ENCODE peak calls at places on chromosomes 16 and 17, in seven cellular contexts. One of them, this sample, is unnamed.

GRCh38 chr17:49989518-49989880 is 5.5 kb downstream of the DLX3 start:
- DNase-seq in Calu3: no peak
- DNase-seq in left ventricle myocardium inferior: no peak
- DNase-seq in retinal pigment epithelial cell: no peak
- DNase-seq in nephron progenitor cell: no peak
- DNase-seq in HCT116: no peak
- DNase-seq in ovary: no peak
- DNase-seq in this sample: no peak

GRCh38 chr17:78933025-78933958 is 8.1 kb upstream of the TIMP2 start:
- DNase-seq in Calu3: peak
- DNase-seq in left ventricle myocardium inferior: peak
- DNase-seq in retinal pigment epithelial cell: peak
- DNase-seq in nephron progenitor cell: no peak
- DNase-seq in HCT116: peak
- DNase-seq in ovary: peak
- DNase-seq in this sample: no peak

GRCh38 chr17:72397687-72398086 is 276.9 kb downstream of the SOX9 start:
- DNase-seq in Calu3: no peak
- DNase-seq in left ventricle myocardium inferior: no peak
- DNase-seq in retinal pigment epithelial cell: no peak
- DNase-seq in nephron progenitor cell: no peak
- DNase-seq in HCT116: no peak
- DNase-seq in ovary: no peak
- DNase-seq in this sample: no peak

GRCh38 chr17:189444-189843 is 8.0 kb upstream of the DOC2B start:
- DNase-seq in Calu3: no peak
- DNase-seq in left ventricle myocardium inferior: no peak
- DNase-seq in retinal pigment epithelial cell: no peak
- DNase-seq in nephron progenitor cell: no peak
- DNase-seq in HCT116: no peak
- DNase-seq in ovary: no peak
- DNase-seq in this sample: no peak

GRCh38 chr16:85856585-85856984 is 42.4 kb upstream of the IRF8 start:
- DNase-seq in Calu3: no peak
- DNase-seq in left ventricle myocardium inferior: no peak
- DNase-seq in retinal pigment epithelial cell: no peak
- DNase-seq in nephron progenitor cell: no peak
- DNase-seq in HCT116: no peak
- DNase-seq in ovary: no peak
- DNase-seq in this sample: no peak

GRCh38 chr17:37710344-37710886 is 34.4 kb downstream of the HNF1B start:
- DNase-seq in Calu3: peak
- DNase-seq in left ventricle myocardium inferior: no peak
- DNase-seq in retinal pigment epithelial cell: peak
- DNase-seq in nephron progenitor cell: peak
- DNase-seq in HCT116: peak
- DNase-seq in ovary: no peak
- DNase-seq in this sample: peak

GRCh38 chr17:66578781-66579489 is 256.0 kb upstream of the CACNG5 start:
- DNase-seq in Calu3: no peak
- DNase-seq in left ventricle myocardium inferior: no peak
- DNase-seq in retinal pigment epithelial cell: no peak
- DNase-seq in nephron progenitor cell: no peak
- DNase-seq in HCT116: no peak
- DNase-seq in ovary: no peak
- DNase-seq in this sample: no peak

GRCh38 chr16:58222532-58223316 is 24.8 kb upstream of the CSNK2A2 start:
- DNase-seq in Calu3: peak
- DNase-seq in left ventricle myocardium inferior: no peak
- DNase-seq in retinal pigment epithelial cell: no peak
- DNase-seq in nephron progenitor cell: no peak
- DNase-seq in HCT116: peak
- DNase-seq in ovary: no peak
- DNase-seq in this sample: no peak

GRCh38 chr16:12092347-12092882 is 115.9 kb downstream of the SNX29 start:
- DNase-seq in Calu3: no peak
- DNase-seq in left ventricle myocardium inferior: no peak
- DNase-seq in retinal pigment epithelial cell: peak
- DNase-seq in nephron progenitor cell: no peak
- DNase-seq in HCT116: peak
- DNase-seq in ovary: peak
- DNase-seq in this sample: no peak

GRCh38 chr17:40551874-40552768 is 13.2 kb downstream of the CCR7 start:
- DNase-seq in Calu3: no peak
- DNase-seq in left ventricle myocardium inferior: no peak
- DNase-seq in retinal pigment epithelial cell: no peak
- DNase-seq in nephron progenitor cell: no peak
- DNase-seq in HCT116: no peak
- DNase-seq in ovary: peak
- DNase-seq in this sample: no peak

GRCh38 chr16:7736138-7736537 is 403.5 kb downstream of the RBFOX1 start:
- DNase-seq in Calu3: no peak
- DNase-seq in left ventricle myocardium inferior: no peak
- DNase-seq in retinal pigment epithelial cell: no peak
- DNase-seq in nephron progenitor cell: no peak
- DNase-seq in HCT116: no peak
- DNase-seq in ovary: no peak
- DNase-seq in this sample: no peak

DNA sequence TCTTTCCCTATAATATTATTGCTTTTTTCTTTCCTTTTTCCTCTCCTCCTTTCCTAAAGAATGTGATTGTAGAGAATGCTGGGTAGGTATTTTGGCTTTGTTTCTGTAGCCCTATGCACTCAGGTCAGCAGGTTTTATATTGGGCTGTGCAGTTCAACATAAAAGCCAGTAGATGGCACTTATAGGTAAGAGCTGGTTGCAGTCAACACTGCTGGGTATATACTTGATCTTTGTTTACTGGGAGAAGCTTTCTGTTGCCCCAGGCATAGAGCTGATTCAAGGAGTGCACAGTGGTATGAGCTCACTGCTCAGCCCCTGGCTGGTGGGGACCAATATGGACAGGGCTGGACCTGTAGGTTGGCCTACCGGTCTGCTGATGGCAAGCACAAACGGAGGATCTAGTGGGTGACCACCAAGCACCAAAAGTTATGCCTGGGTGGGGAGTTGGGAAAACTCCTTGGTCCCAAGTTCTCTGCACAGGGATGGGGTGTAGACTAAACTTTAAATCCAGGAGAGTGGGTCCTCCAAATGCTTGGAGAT is 378.9 kb downstream of the PMP22 start:
- DNase-seq in Calu3: no peak
- DNase-seq in left ventricle myocardium inferior: no peak
- DNase-seq in retinal pigment epithelial cell: no peak
- DNase-seq in nephron progenitor cell: no peak
- DNase-seq in HCT116: no peak
- DNase-seq in ovary: no peak
- DNase-seq in this sample: no peak
- TF ChIP-seq CTCF in Calu3: no peak
- TF ChIP-seq CTCF in left ventricle myocardium inferior: peak
- TF ChIP-seq CTCF in retinal pigment epithelial cell: peak
- TF ChIP-seq CTCF in nephron progenitor cell: no peak
- TF ChIP-seq CTCF in HCT116: peak
- TF ChIP-seq CTCF in ovary: no peak
- TF ChIP-seq CTCF in this sample: peak

DNA sequence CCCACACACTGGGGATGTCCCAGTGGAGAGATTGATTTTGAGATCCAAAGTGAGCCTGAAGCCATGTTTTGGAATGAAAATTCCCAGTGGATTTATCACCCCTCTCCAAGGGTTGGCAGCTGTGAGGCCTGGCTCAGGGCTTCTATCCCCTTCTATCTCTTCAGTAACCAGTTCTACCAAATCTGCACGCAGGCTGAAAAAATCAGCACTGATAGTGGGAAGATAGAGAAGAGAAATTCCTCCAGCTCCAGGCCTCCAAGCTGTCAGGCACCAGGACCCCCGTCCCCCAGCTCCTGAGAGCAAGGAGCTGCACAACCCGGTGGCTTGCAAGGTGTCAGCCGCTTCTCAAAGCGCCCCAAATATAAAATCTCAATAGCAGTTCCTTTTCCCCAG is 1.0 kb downstream of the FLOT2 start:
- DNase-seq in Calu3: no peak
- DNase-seq in left ventricle myocardium inferior: no peak
- DNase-seq in retinal pigment epithelial cell: no peak
- DNase-seq in nephron progenitor cell: no peak
- DNase-seq in HCT116: no peak
- DNase-seq in ovary: no peak
- DNase-seq in this sample: no peak
- TF ChIP-seq CTCF in Calu3: no peak
- TF ChIP-seq CTCF in left ventricle myocardium inferior: no peak
- TF ChIP-seq CTCF in retinal pigment epithelial cell: no peak
- TF ChIP-seq CTCF in nephron progenitor cell: no peak
- TF ChIP-seq CTCF in HCT116: no peak
- TF ChIP-seq CTCF in ovary: no peak
- TF ChIP-seq CTCF in this sample: no peak

GRCh38 chr16:1151424-1152122 is 1.3 kb upstream of the CACNA1H start:
- DNase-seq in Calu3: no peak
- DNase-seq in left ventricle myocardium inferior: no peak
- DNase-seq in retinal pigment epithelial cell: no peak
- DNase-seq in nephron progenitor cell: no peak
- DNase-seq in HCT116: no peak
- DNase-seq in ovary: no peak
- DNase-seq in this sample: no peak

GRCh38 chr16:1149101-1149636 is 3.7 kb upstream of the CACNA1H start:
- DNase-seq in Calu3: no peak
- DNase-seq in left ventricle myocardium inferior: no peak
- DNase-seq in retinal pigment epithelial cell: no peak
- DNase-seq in nephron progenitor cell: no peak
- DNase-seq in HCT116: no peak
- DNase-seq in ovary: peak
- DNase-seq in this sample: no peak

GRCh38 chr16:1152651-1153259 is at the start of gene CACNA1H:
- DNase-seq in Calu3: no peak
- DNase-seq in left ventricle myocardium inferior: peak
- DNase-seq in retinal pigment epithelial cell: no peak
- DNase-seq in nephron progenitor cell: peak
- DNase-seq in HCT116: no peak
- DNase-seq in ovary: peak
- DNase-seq in this sample: peak

GRCh38 chr16:1152123-1152638 is 725 bp upstream of the CACNA1H start:
- DNase-seq in Calu3: no peak
- DNase-seq in left ventricle myocardium inferior: no peak
- DNase-seq in retinal pigment epithelial cell: no peak
- DNase-seq in nephron progenitor cell: peak
- DNase-seq in HCT116: no peak
- DNase-seq in ovary: peak
- DNase-seq in this sample: no peak

DNA sequence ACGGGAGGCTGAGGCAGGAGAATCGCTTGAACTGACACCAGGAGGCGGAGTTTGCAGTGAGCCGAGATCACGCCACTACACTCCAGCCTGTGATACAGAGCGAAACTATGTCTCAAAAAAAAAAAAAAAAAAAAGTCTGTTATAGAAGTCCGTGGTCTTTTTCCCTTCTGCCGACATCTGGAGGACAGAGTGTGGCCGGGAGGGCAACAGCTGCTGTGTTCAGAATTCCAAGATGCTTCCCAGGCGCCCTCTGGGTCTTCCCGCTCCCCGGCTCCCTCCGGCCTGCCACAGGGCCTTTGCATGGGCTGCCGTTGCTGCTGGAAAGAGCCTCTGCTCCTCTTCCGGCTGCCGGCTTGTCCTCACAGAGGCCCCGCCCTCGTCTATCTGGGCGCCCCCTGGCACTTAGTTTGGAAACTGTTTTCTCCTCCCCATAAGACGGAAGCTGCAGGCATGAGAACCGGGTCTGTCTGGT is 2.4 kb upstream of the CACNA1H start:
- DNase-seq in Calu3: no peak
- DNase-seq in left ventricle myocardium inferior: no peak
- DNase-seq in retinal pigment epithelial cell: no peak
- DNase-seq in nephron progenitor cell: no peak
- DNase-seq in HCT116: peak
- DNase-seq in ovary: peak
- DNase-seq in this sample: no peak
- TF ChIP-seq CTCF in Calu3: no peak
- TF ChIP-seq CTCF in left ventricle myocardium inferior: no peak
- TF ChIP-seq CTCF in retinal pigment epithelial cell: no peak
- TF ChIP-seq CTCF in nephron progenitor cell: no peak
- TF ChIP-seq CTCF in HCT116: peak
- TF ChIP-seq CTCF in ovary: peak
- TF ChIP-seq CTCF in this sample: no peak

GRCh38 chr17:44384823-44385286 is 4.6 kb downstream of the ITGA2B start:
- DNase-seq in Calu3: no peak
- DNase-seq in left ventricle myocardium inferior: no peak
- DNase-seq in retinal pigment epithelial cell: no peak
- DNase-seq in nephron progenitor cell: peak
- DNase-seq in HCT116: no peak
- DNase-seq in ovary: no peak
- DNase-seq in this sample: no peak

GRCh38 chr17:44384281-44384822 is 5.1 kb downstream of the ITGA2B start:
- DNase-seq in Calu3: no peak
- DNase-seq in left ventricle myocardium inferior: no peak
- DNase-seq in retinal pigment epithelial cell: no peak
- DNase-seq in nephron progenitor cell: no peak
- DNase-seq in HCT116: no peak
- DNase-seq in ovary: no peak
- DNase-seq in this sample: peak

GRCh38 chr17:44386182-44386525 is 3.3 kb downstream of the ITGA2B start:
- DNase-seq in Calu3: no peak
- DNase-seq in left ventricle myocardium inferior: no peak
- DNase-seq in retinal pigment epithelial cell: no peak
- DNase-seq in nephron progenitor cell: no peak
- DNase-seq in HCT116: no peak
- DNase-seq in ovary: peak
- DNase-seq in this sample: no peak

GRCh38 chr17:44383861-44384260 is 5.6 kb downstream of the ITGA2B start:
- DNase-seq in Calu3: no peak
- DNase-seq in left ventricle myocardium inferior: no peak
- DNase-seq in retinal pigment epithelial cell: no peak
- DNase-seq in nephron progenitor cell: no peak
- DNase-seq in HCT116: no peak
- DNase-seq in ovary: no peak
- DNase-seq in this sample: no peak

DNA sequence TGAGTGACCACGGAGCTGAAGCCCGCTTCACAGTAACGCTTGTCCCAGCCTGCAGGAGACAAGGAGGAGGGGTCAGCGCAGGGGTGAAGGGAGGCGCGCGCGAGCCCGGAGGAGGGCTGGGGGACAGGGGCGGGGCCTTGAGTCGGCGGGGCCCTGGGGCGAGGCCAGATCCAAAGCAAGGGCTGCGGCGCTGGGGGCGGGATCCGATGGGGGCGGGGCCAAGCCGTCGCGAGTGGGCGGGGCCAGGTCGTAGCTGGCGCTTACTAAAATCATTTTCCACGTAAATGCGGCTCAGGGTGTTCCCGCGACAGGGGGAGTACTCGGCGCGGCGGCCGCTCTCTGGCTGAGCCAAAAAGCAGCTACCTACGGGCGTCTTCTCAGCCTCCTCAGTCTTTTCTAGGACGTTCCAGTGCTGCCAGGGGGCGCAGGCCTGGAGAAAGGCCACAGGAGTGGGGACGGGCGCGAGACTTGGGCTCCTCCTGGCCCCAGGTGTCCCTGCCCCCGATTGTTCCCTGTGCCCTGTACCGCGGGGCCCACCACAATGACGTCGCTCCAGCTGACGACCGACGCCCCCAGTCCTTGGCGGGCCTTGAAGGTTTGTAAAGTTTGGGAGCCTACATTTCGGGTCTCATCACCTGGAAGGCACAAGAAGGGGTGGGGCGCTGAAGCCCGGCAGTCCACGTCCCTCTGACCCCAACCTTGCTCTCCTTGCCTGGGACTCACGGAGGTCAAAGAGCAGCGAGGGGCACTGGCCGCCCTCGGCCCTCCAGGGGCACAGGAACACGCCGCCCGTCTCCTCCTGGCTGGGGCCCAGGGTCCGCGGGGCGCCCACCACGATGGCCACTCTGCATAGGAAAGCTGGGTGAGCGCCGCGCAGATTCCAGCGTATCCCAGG is 3.9 kb downstream of the ITGA2B start:
- DNase-seq in Calu3: peak
- DNase-seq in left ventricle myocardium inferior: peak
- DNase-seq in retinal pigment epithelial cell: no peak
- DNase-seq in nephron progenitor cell: peak
- DNase-seq in HCT116: peak
- DNase-seq in ovary: peak
- DNase-seq in this sample: peak
- TF ChIP-seq CTCF in Calu3: no peak
- TF ChIP-seq CTCF in left ventricle myocardium inferior: no peak
- TF ChIP-seq CTCF in retinal pigment epithelial cell: peak
- TF ChIP-seq CTCF in nephron progenitor cell: no peak
- TF ChIP-seq CTCF in HCT116: peak
- TF ChIP-seq CTCF in ovary: no peak
- TF ChIP-seq CTCF in this sample: peak

This sample was measured in progenitor cell of endocrine pancreas.